ENCODE peak calls at places on chromosome 19, in five cellular contexts. One of them, this sample, is unnamed.

GRCh38 chr19:43780706-43781525 is at the start of gene KCNN4:
- DNase-seq in kidney: peak
- DNase-seq in neuronal stem cell: no peak
- DNase-seq in astrocyte: peak
- DNase-seq in HCT116: peak
- DNase-seq in this sample: peak

GRCh38 chr19:5621945-5622464 is 571 bp downstream of the SAFB2 start:
- DNase-seq in astrocyte: no peak
- DNase-seq in neuronal stem cell: no peak
- DNase-seq in HCT116: no peak
- DNase-seq in kidney: no peak
- DNase-seq in this sample: peak

GRCh38 chr19:41994521-41994971 is 516 bp upstream of the ATP1A3 start:
- DNase-seq in astrocyte: no peak
- DNase-seq in HCT116: no peak
- DNase-seq in neuronal stem cell: no peak
- DNase-seq in kidney: no peak
- DNase-seq in this sample: no peak

GRCh38 chr19:48628486-48629296 is 8.5 kb downstream of the DBP start:
- DNase-seq in neuronal stem cell: no peak
- DNase-seq in kidney: peak
- DNase-seq in astrocyte: no peak
- DNase-seq in HCT116: no peak
- DNase-seq in this sample: no peak

GRCh38 chr19:22335716-22336115 is 49.5 kb downstream of the ZNF729 start:
- DNase-seq in astrocyte: no peak
- DNase-seq in HCT116: no peak
- DNase-seq in kidney: no peak
- DNase-seq in neuronal stem cell: no peak
- DNase-seq in this sample: no peak

GRCh38 chr19:28990522-28990921 is 222.4 kb downstream of the UQCRFS1 start:
- DNase-seq in neuronal stem cell: no peak
- DNase-seq in kidney: no peak
- DNase-seq in HCT116: no peak
- DNase-seq in astrocyte: no peak
- DNase-seq in this sample: no peak

GRCh38 chr19:806815-807421 is 9.7 kb downstream of the PTBP1 start:
- DNase-seq in kidney: no peak
- DNase-seq in neuronal stem cell: no peak
- DNase-seq in HCT116: no peak
- DNase-seq in astrocyte: no peak
- DNase-seq in this sample: no peak

GRCh38 chr19:10870955-10871603 is at the start of gene CARM1:
- DNase-seq in HCT116: peak
- DNase-seq in astrocyte: peak
- DNase-seq in neuronal stem cell: peak
- DNase-seq in kidney: peak
- DNase-seq in this sample: peak

GRCh38 chr19:35851213-35852028 is 883 bp downstream of the NPHS1 start:
- DNase-seq in astrocyte: no peak
- DNase-seq in HCT116: no peak
- DNase-seq in kidney: no peak
- DNase-seq in neuronal stem cell: no peak
- DNase-seq in this sample: no peak

GRCh38 chr19:35822579-35822978 is 9.9 kb upstream of the PRODH2 start:
- DNase-seq in kidney: no peak
- DNase-seq in neuronal stem cell: no peak
- DNase-seq in astrocyte: no peak
- DNase-seq in HCT116: no peak
- DNase-seq in this sample: no peak

GRCh38 chr19:17719730-17720486 is 628 bp downstream of the MAP1S start:
- DNase-seq in neuronal stem cell: no peak
- DNase-seq in HCT116: no peak
- DNase-seq in astrocyte: no peak
- DNase-seq in kidney: peak
- DNase-seq in this sample: peak

GRCh38 chr19:56681702-56682101 is 10.1 kb upstream of the ZNF835 start:
- DNase-seq in astrocyte: no peak
- DNase-seq in kidney: no peak
- DNase-seq in neuronal stem cell: no peak
- DNase-seq in HCT116: no peak
- DNase-seq in this sample: no peak

GRCh38 chr19:14434543-14435319 is 1.6 kb downstream of the PKN1 start:
- DNase-seq in kidney: peak
- DNase-seq in neuronal stem cell: no peak
- DNase-seq in astrocyte: peak
- DNase-seq in HCT116: no peak
- DNase-seq in this sample: peak

GRCh38 chr19:48817585-48818124 is 6.8 kb upstream of the BCAT2 start:
- DNase-seq in kidney: no peak
- DNase-seq in neuronal stem cell: no peak
- DNase-seq in HCT116: no peak
- DNase-seq in astrocyte: no peak
- DNase-seq in this sample: no peak

GRCh38 chr19:571127-571974 is 1.0 kb upstream of the BSG start:
- DNase-seq in HCT116: no peak
- DNase-seq in kidney: peak
- DNase-seq in neuronal stem cell: peak
- DNase-seq in astrocyte: peak
- DNase-seq in this sample: peak

GRCh38 chr19:51546650-51547396 is 15.4 kb upstream of the SIGLEC6 start:
- DNase-seq in kidney: no peak
- DNase-seq in HCT116: no peak
- DNase-seq in astrocyte: peak
- DNase-seq in neuronal stem cell: no peak
- DNase-seq in this sample: peak
- H3K9ac ChIP-seq in kidney: no peak
- H3K9ac ChIP-seq in HCT116: no peak
- H3K9ac ChIP-seq in astrocyte: no peak
- H3K9ac ChIP-seq in neuronal stem cell: no peak
- H3K9ac ChIP-seq in this sample: no peak

DNA sequence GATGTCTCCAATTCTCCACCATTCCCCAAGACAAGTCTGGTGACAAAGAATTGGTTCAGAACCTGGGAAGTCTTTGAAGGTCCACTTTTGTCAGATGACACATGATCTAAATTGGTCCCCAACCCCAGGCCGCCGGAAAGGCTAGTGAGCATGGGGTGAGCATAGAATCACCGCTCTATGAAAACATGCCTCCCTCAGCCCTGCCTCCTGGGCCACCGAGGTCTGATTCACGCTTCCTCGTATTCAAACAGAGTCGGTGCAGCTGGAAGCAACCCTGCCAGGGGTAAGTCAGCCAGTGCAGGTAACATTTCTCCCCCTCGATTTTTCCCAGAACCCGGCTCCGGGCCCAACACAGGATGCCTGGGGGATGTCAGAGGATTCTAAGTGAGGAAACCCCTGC is 33.9 kb upstream of the KLF2 start:
- DNase-seq in neuronal stem cell: no peak
- DNase-seq in kidney: no peak
- DNase-seq in HCT116: no peak
- DNase-seq in astrocyte: no peak
- DNase-seq in this sample: no peak
- H3K9ac ChIP-seq in neuronal stem cell: no peak
- H3K9ac ChIP-seq in kidney: no peak
- H3K9ac ChIP-seq in HCT116: no peak
- H3K9ac ChIP-seq in astrocyte: no peak
- H3K9ac ChIP-seq in this sample: no peak

GRCh38 chr19:34731019-34731829 is 2.8 kb upstream of the ZNF181 start:
- DNase-seq in kidney: peak
- DNase-seq in HCT116: no peak
- DNase-seq in astrocyte: no peak
- DNase-seq in neuronal stem cell: no peak
- DNase-seq in this sample: no peak

GRCh38 chr19:34733266-34733825 is 697 bp upstream of the ZNF181 start:
- DNase-seq in kidney: peak
- DNase-seq in astrocyte: no peak
- DNase-seq in neuronal stem cell: no peak
- DNase-seq in HCT116: no peak
- DNase-seq in this sample: no peak

GRCh38 chr19:34733826-34734600 is at the start of gene ZNF181:
- DNase-seq in kidney: peak
- DNase-seq in HCT116: peak
- DNase-seq in neuronal stem cell: peak
- DNase-seq in astrocyte: peak
- DNase-seq in this sample: peak

GRCh38 chr19:34731964-34732363 is 2.1 kb upstream of the ZNF181 start:
- DNase-seq in HCT116: no peak
- DNase-seq in kidney: no peak
- DNase-seq in neuronal stem cell: no peak
- DNase-seq in astrocyte: no peak
- DNase-seq in this sample: no peak

GRCh38 chr19:34732548-34733255 is 1.3 kb upstream of the ZNF181 start:
- DNase-seq in kidney: peak
- DNase-seq in HCT116: no peak
- DNase-seq in astrocyte: no peak
- DNase-seq in neuronal stem cell: no peak
- DNase-seq in this sample: no peak
- H3K9ac ChIP-seq in kidney: no peak
- H3K9ac ChIP-seq in HCT116: no peak
- H3K9ac ChIP-seq in astrocyte: no peak
- H3K9ac ChIP-seq in neuronal stem cell: peak
- H3K9ac ChIP-seq in this sample: peak

DNA sequence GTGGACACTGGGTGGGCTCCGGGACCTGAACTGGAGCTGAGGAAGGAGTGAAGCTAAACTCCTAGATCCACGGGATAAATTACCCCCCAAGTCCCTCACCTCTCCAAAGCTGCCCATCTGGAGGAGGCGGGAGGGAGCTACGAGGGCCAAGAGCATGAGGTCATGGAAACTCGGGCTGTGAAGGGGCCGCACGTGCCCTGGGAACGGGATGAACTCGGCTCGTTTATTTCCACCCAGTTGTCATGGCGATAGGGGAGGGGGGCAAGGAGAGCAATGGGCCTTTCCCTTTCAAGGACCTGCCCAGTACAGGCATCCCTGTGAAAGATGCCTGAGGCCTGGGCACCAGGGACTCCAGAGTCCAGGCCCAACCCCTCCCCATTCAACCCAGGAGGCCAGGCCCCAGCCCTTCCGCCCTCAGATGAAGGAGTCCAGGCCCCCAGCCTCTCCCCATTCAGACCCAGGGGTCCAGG is 3.8 kb downstream of the PPP1R12C start:
- DNase-seq in neuronal stem cell: peak
- DNase-seq in kidney: peak
- DNase-seq in HCT116: no peak
- DNase-seq in astrocyte: peak
- DNase-seq in this sample: no peak
- H3K9ac ChIP-seq in neuronal stem cell: no peak
- H3K9ac ChIP-seq in kidney: no peak
- H3K9ac ChIP-seq in HCT116: no peak
- H3K9ac ChIP-seq in astrocyte: peak
- H3K9ac ChIP-seq in this sample: no peak

DNA sequence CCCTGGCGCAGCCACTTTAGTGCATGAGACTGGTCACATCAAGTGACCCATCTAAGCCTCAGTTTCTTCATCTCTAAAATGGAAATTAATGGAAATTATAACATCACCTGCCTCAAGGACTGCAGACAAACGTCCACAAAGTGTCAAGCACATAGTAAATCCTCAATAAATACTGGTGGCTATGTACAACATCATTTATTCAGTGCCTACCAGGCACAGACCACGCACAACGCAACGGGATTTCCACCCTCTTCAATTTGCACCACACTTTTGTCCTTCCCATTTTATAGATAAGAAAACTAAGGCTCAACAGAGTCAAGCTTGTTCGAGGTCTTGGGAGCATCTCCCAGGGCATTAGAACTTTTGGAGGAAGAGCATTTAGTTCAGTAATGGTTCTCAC is 1.4 kb downstream of the ELAVL1 start:
- DNase-seq in astrocyte: no peak
- DNase-seq in neuronal stem cell: no peak
- DNase-seq in kidney: no peak
- DNase-seq in HCT116: no peak
- DNase-seq in this sample: no peak
- H3K9ac ChIP-seq in astrocyte: peak
- H3K9ac ChIP-seq in neuronal stem cell: peak
- H3K9ac ChIP-seq in kidney: peak
- H3K9ac ChIP-seq in HCT116: peak
- H3K9ac ChIP-seq in this sample: peak

DNA sequence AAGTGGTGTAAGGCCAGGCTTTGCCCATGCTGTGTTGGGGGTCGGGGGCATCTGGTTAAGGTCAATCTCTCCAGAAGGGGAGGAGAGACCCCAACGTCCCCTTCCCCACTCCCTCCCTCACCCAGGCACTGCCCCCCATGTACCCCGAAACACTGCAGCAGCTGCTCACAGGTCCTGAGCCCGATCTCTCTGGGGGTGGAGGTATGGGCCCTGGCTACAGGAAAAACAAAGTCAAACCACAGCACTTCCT is 10.2 kb downstream of the CAPN12 start:
- DNase-seq in HCT116: no peak
- DNase-seq in neuronal stem cell: no peak
- DNase-seq in kidney: no peak
- DNase-seq in astrocyte: no peak
- DNase-seq in this sample: no peak
- H3K9ac ChIP-seq in HCT116: peak
- H3K9ac ChIP-seq in neuronal stem cell: no peak
- H3K9ac ChIP-seq in kidney: no peak
- H3K9ac ChIP-seq in astrocyte: no peak
- H3K9ac ChIP-seq in this sample: no peak

DNA sequence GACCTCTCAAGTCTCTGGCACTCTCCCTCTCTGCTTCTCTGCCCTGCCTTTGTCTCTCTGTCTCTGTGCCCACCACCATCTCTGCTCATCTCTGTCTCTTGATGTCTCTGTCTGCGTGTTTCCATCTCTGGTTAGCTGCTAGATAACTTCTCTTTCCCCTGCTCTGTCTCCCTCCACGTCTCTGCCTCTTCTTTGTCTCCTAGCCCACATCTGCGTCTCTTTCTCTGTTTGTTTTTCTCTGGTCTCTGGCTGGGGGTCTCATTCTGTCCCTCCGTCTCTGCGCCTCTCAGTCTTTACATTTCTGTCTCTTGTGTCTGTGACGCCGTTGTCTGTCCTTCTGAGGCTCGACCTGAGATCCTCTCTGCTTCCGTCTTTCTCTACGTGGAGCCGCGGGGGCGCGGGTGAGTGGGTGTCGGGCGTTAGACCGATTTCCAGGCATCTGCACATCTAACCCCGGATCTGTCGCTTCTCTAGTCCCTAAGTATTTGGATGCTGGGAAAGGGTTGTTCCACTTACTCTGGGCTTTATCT is 386 bp downstream of the GIPR start:
- DNase-seq in astrocyte: no peak
- DNase-seq in neuronal stem cell: no peak
- DNase-seq in kidney: no peak
- DNase-seq in HCT116: no peak
- DNase-seq in this sample: no peak
- H3K9ac ChIP-seq in astrocyte: peak
- H3K9ac ChIP-seq in neuronal stem cell: no peak
- H3K9ac ChIP-seq in kidney: no peak
- H3K9ac ChIP-seq in HCT116: peak
- H3K9ac ChIP-seq in this sample: peak

GRCh38 chr19:2578911-2579677 is 103.2 kb downstream of the GADD45B start:
- DNase-seq in neuronal stem cell: peak
- DNase-seq in HCT116: peak
- DNase-seq in astrocyte: peak
- DNase-seq in kidney: peak
- DNase-seq in this sample: peak
- H3K9ac ChIP-seq in neuronal stem cell: peak
- H3K9ac ChIP-seq in HCT116: peak
- H3K9ac ChIP-seq in astrocyte: peak
- H3K9ac ChIP-seq in kidney: peak
- H3K9ac ChIP-seq in this sample: peak

This sample was measured in PC-3.